ENCODE peak calls at places on chromosome 18, in seven cellular contexts. F is PC-3, Q is GM23338, A is hepatocyte, T is GM23248, S is HCT116, H is MM.1S. G is an unnamed sample. For H3K9me2 and H3K4me1, the result is how much of the 10 kb centered on the place peaks cover.

GRCh38 chr18:55136258-55136657 is 177.0 kb upstream of the CCDC68 start:
- DNase-seq in F (no peak), Q (no peak), A (no peak), T (no peak), S (no peak), H (no peak), G (no peak)

GRCh38 chr18:27461957-27462356 is 276.8 kb upstream of the CHST9 start:
- DNase-seq in F (no peak), Q (no peak), A (no peak), T (no peak), S (no peak), H (no peak), G (no peak)

GRCh38 chr18:9417081-9417841 is 58.1 kb upstream of the RALBP1 start:
- DNase-seq in F (no peak), Q (peak), A (peak), T (peak), S (no peak), H (no peak), G (no peak)

GRCh38 chr18:69528439-69528838 is 127.8 kb downstream of the DOK6 start:
- DNase-seq in F (no peak), Q (no peak), A (no peak), T (peak), S (no peak), H (no peak), G (no peak)

GRCh38 chr18:63427566-63427965 is 5.3 kb upstream of the VPS4B start:
- DNase-seq in F (peak), Q (peak), A (peak), T (no peak), S (peak), H (no peak), G (peak)

GRCh38 chr18:27206411-27206810 is 21.3 kb upstream of the CHST9 start:
- DNase-seq in F (no peak), Q (no peak), A (peak), T (no peak), S (no peak), H (no peak), G (no peak)

GRCh38 chr18:26405190-26405781 is 143.1 kb downstream of the KCTD1 start:
- DNase-seq in F (peak), Q (peak), A (peak), T (peak), S (peak), H (peak), G (peak)

GRCh38 chr18:77023115-77023782 is 109.3 kb downstream of the MBP start:
- DNase-seq in F (no peak), Q (no peak), A (no peak), T (no peak), S (no peak), H (no peak), G (no peak)

GRCh38 chr18:62979172-62979571 is 263.8 kb downstream of the PHLPP1 start:
- DNase-seq in F (peak), Q (no peak), A (no peak), T (peak), S (no peak), H (no peak), G (peak)

GRCh38 chr18:70333757-70334156 is 44.9 kb downstream of the SOCS6 start:
- DNase-seq in F (peak), Q (no peak), A (peak), T (peak), S (peak), H (no peak), G (peak)

GRCh38 chr18:55321268-55322175 is 266.5 kb downstream of the TCF4 start:
- DNase-seq in F (peak), Q (peak), A (peak), T (peak), S (no peak), H (peak), G (no peak)

GRCh38 chr18:58144106-58144505 is 100.1 kb downstream of the NEDD4L start:
- DNase-seq in F (no peak), Q (no peak), A (no peak), T (no peak), S (no peak), H (no peak), G (no peak)

GRCh38 chr18:21826196-21826595 is 85.6 kb downstream of the MIB1 start:
- DNase-seq in F (peak), Q (no peak), A (no peak), T (peak), S (no peak), H (peak), G (no peak)

GRCh38 chr18:6741290-6741689 is 11.8 kb downstream of the ARHGAP28 start:
- DNase-seq in F (peak), Q (no peak), A (peak), T (peak), S (no peak), H (no peak), G (no peak)

GRCh38 chr18:63342206-63342605 is 22.6 kb upstream of the BCL2 start:
- DNase-seq in F (peak), Q (peak), A (peak), T (peak), S (no peak), H (no peak), G (no peak)

GRCh38 chr18:1048048-1048447 is 143.4 kb downstream of the ADCYAP1 start:
- DNase-seq in F (peak), Q (no peak), A (no peak), T (peak), S (no peak), H (no peak), G (no peak)

GRCh38 chr18:69787825-69788547 is 159.7 kb downstream of the CD226 start:
- DNase-seq in F (peak), Q (peak), A (no peak), T (peak), S (peak), H (no peak), G (no peak)

GRCh38 chr18:71116535-71116934 is 827.7 kb downstream of the SOCS6 start:
- DNase-seq in F (no peak), Q (no peak), A (no peak), T (no peak), S (no peak), H (no peak), G (no peak)

GRCh38 chr18:45056907-45057306 is 376.2 kb downstream of the SETBP1 start:
- DNase-seq in F (no peak), Q (peak), A (no peak), T (peak), S (no peak), H (no peak), G (no peak)

GRCh38 chr18:9547767-9548166 is 66.6 kb downstream of the PPP4R1 start:
- DNase-seq in F (no peak), Q (no peak), A (no peak), T (no peak), S (no peak), H (no peak), G (no peak)

GRCh38 chr18:40058811-40059570 is 1896.0 kb upstream of the PIK3C3 start:
- DNase-seq in F (no peak), Q (no peak), A (no peak), T (no peak), S (no peak), H (no peak), G (no peak)

GRCh38 chr18:5197032-5197434 is at the start of gene AKAIN1:
- DNase-seq in F (no peak), Q (peak), A (peak), T (peak), S (no peak), H (no peak), G (no peak)

GRCh38 chr18:57754577-57755330 is 48.4 kb downstream of the ATP8B1 start:
- DNase-seq in F (no peak), Q (no peak), A (no peak), T (no peak), S (no peak), H (no peak), G (no peak)

GRCh38 chr18:36829362-36830140 is 624 bp downstream of the KIAA1328 start:
- DNase-seq in F (peak), Q (no peak), A (peak), T (peak), S (no peak), H (no peak), G (no peak)

GRCh38 chr18:55013685-55014084 is 54.4 kb upstream of the CCDC68 start:
- DNase-seq in F (no peak), Q (peak), A (no peak), T (no peak), S (no peak), H (no peak), G (no peak)

GRCh38 chr18:4986677-4987076 is 210.4 kb downstream of the AKAIN1 start:
- DNase-seq in F (no peak), Q (peak), A (no peak), T (no peak), S (no peak), H (no peak), G (no peak)

GRCh38 chr18:36821681-36822080 is 7.1 kb downstream of the TPGS2 start:
- DNase-seq in F (no peak), Q (peak), A (no peak), T (no peak), S (no peak), H (no peak), G (no peak)

GRCh38 chr18:3806656-3807055 is 356.7 kb downstream of the TGIF1 start:
- DNase-seq in F (no peak), Q (no peak), A (no peak), T (no peak), S (no peak), H (no peak), G (no peak)

GRCh38 chr18:58785171-58785805 is 79.4 kb upstream of the ZNF532 start:
- DNase-seq in F (peak), Q (no peak), A (peak), T (peak), S (peak), H (no peak), G (peak)

GRCh38 chr18:62982600-62983251 is 267.4 kb downstream of the PHLPP1 start:
- DNase-seq in F (peak), Q (peak), A (peak), T (peak), S (peak), H (peak), G (peak)

GRCh38 chr18:12838178-12838634 is 45.8 kb downstream of the PTPN2 start:
- DNase-seq in F (peak), Q (peak), A (peak), T (peak), S (no peak), H (peak), G (peak)

GRCh38 chr18:49863769-49864615 is 50.7 kb upstream of the ACAA2 start:
- DNase-seq in F (no peak), Q (no peak), A (no peak), T (no peak), S (no peak), H (no peak), G (no peak)

GRCh38 chr18:64244571-64244970 is 95.7 kb upstream of the LINC00305 start:
- DNase-seq in F (peak), Q (peak), A (peak), T (no peak), S (no peak), H (no peak), G (no peak)

GRCh38 chr18:47163241-47163640 is 12.9 kb downstream of the IER3IP1 start:
- DNase-seq in F (no peak), Q (no peak), A (no peak), T (peak), S (no peak), H (peak), G (no peak)

GRCh38 chr18:61845212-61845611 is 47.6 kb downstream of the RNF152 start:
- DNase-seq in F (no peak), Q (no peak), A (no peak), T (no peak), S (no peak), H (no peak), G (no peak)

GRCh38 chr18:45456076-45457066 is 158.9 kb upstream of the SLC14A2 start:
- DNase-seq in F (no peak), Q (no peak), A (no peak), T (peak), S (no peak), H (no peak), G (no peak)

GRCh38 chr18:44840053-44840826 is 159.6 kb downstream of the SETBP1 start:
- DNase-seq in F (no peak), Q (no peak), A (no peak), T (no peak), S (no peak), H (no peak), G (no peak)

GRCh38 chr18:67695684-67696083 is 179.2 kb upstream of the DSEL start:
- DNase-seq in F (no peak), Q (no peak), A (no peak), T (no peak), S (no peak), H (no peak), G (no peak)

GRCh38 chr18:6444484-6445228 is 29.9 kb upstream of the L3MBTL4 start:
- DNase-seq in F (peak), Q (peak), A (no peak), T (no peak), S (no peak), H (no peak), G (no peak)

DNA sequence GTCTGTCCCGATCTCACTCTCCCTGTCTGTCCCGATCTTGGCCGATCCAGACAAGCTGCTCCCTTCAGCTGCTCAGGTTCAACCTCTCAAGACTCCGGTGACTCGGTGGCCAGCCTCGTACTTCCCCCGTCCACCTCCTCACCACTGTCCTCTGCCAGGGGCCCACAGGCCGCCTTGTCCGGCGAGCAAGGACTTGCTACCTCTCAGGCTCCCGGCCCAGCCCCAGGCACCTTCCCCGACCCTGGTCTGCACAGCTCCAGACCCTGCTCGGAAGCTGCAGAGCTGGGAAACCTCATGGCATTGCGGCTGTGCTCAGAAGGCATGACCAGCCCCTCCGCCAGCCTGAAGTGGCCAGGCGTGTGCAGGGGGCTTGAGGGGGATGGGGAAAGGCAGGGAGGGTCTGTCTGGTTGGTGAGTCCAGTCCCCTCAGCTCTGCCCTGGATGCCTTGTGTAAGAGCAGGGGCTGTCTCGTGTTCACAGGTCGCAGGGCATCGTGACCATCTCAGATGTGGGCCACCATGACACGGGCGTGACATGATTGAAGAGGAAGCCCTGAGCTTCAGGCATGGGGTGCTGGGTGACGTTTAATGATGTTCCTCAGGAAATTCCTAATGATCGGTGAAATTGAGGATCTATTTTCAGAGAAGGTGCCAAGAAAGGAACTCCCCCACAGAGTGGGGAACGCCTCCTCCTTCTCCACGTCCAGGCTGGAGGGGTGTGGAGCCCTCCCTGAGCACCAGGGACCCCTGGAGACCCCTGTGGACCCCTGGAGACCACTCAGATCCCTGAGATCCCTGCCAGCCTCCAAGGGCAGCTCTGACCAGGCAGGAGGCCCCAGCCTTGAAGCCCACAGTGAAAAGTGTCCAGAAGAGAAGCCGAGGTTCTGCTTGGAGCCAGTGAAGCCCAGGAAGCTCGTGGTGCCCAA is 121.1 kb upstream of the CTDP1 start:
- DNase-seq in F (no peak), Q (no peak), A (no peak), T (no peak), S (no peak), H (no peak), G (no peak)
- H3K9me2 ChIP-seq in F (under half), Q (under half), A (under half), T (under half), S (under half), H (under half), G (under half)

DNA sequence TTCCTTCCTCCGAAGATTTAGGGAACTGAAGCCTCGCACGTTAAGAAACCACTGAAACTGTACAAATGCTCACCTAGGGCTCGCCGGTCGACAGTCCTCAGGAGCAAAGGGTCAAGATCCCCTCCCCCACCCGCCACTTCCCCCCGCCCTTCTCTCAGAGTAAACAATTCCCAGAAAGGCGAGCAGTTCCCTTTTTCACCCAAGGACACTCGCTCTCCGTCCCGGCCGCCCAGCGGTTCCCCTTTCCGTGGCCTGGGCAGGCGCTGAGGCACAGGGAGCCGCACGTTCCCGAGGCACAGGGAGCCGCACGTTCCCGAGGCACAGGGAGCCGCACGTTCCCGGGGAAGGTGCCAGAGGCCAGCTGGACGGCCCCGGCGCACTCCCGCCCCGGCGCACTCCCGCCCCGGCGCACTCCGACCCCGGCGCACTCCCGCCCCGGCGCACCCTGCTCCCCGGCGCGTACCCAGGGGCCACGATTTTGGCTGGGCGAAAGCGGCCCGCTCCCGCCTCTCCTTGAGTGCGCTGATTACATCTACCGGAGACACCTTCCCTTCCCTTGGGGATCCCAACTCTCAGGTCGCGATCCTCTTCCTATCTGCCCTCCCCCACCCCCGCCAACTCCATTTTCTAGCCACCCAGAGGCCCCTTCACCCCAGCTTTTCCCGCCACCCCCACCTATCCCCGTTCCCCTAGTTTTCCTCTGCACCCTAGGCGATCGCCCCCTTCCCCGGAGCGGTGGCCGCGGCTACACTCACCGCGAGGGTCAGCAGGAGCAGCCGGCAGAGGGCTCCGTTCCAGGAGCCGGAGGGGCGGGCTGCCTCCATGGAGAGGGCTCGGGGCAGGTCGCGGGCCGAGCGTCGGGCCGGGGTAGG is 837 bp downstream of the DSC2 start:
- DNase-seq in F (peak), Q (peak), A (peak), T (no peak), S (no peak), H (no peak), G (no peak)
- TF ChIP-seq EZH2 in F (no peak), Q (no peak), A (no peak), T (no peak), S (no peak), H (no peak), G (no peak)

GRCh38 chr18:24491882-24492281 is 31.4 kb downstream of the HRH4 start:
- DNase-seq in F (no peak), Q (no peak), A (no peak), T (no peak), S (no peak), H (peak), G (no peak)
- H3K4me1 ChIP-seq in F (under half), Q (under half), A (under half), T (under half), S (under half), H (under half), G (under half)

DNA sequence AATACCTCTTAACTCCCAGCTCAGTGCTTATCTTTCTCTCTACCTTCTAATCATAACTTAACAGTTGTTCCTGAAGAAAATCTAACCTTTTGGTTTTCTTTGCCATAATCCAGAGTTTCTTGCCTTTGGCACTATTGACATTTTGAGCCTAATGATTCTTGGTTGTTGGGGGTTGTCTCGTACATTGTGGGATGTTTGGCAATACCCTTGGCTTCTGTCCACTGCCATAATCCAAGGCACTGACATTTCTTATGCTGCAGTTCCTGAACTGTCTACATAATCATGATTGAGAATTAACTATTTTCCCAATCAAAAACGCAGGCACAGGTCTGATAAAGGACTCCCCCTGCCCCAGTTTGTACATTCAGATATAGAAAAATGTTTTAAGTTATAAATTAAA is 203.2 kb upstream of the MEX3C start:
- DNase-seq in F (no peak), Q (no peak), A (no peak), T (no peak), S (no peak), H (no peak), G (no peak)
- H3K9me2 ChIP-seq in F (under half), Q (under half), A (under half), T (under half), S (under half), H (under half), G (under half)

GRCh38 chr18:24504401-24504800 is 44.0 kb downstream of the HRH4 start:
- DNase-seq in F (no peak), Q (no peak), A (no peak), T (no peak), S (no peak), H (no peak), G (peak)

GRCh38 chr18:24499814-24500601 is 39.6 kb downstream of the HRH4 start:
- DNase-seq in F (no peak), Q (no peak), A (no peak), T (peak), S (no peak), H (no peak), G (no peak)

GRCh38 chr18:24503182-24503581 is 42.7 kb downstream of the HRH4 start:
- DNase-seq in F (no peak), Q (no peak), A (no peak), T (no peak), S (no peak), H (no peak), G (no peak)

GRCh38 chr18:24500766-24501165 is 40.3 kb downstream of the HRH4 start:
- DNase-seq in F (no peak), Q (no peak), A (no peak), T (peak), S (no peak), H (no peak), G (no peak)

GRCh38 chr18:24502621-24503020 is 42.2 kb downstream of the HRH4 start:
- DNase-seq in F (peak), Q (no peak), A (no peak), T (no peak), S (no peak), H (no peak), G (peak)
- TF ChIP-seq EZH2 in F (no peak), Q (no peak), A (no peak), T (no peak), S (no peak), H (no peak), G (no peak)

GRCh38 chr18:10898417-10898974 is 250.9 kb downstream of the PIEZO2 start:
- DNase-seq in F (no peak), Q (no peak), A (no peak), T (no peak), S (no peak), H (no peak), G (no peak)
- H3K4me1 ChIP-seq in F (under half), Q (under half), A (under half), T (under half), S (under half), H (under half), G (under half)

GRCh38 chr18:74861154-74861553 is 263.5 kb downstream of the ZNF407 start:
- DNase-seq in F (no peak), Q (no peak), A (peak), T (no peak), S (no peak), H (no peak), G (no peak)
- H3K9me2 ChIP-seq in F (under half), Q (under half), A (under half), T (under half), S (under half), H (under half), G (under half)

G was measured in PC-9.